ENCODE peak calls at places on chromosomes 1 and 21, in nine cellular contexts. One of them, this sample, is unnamed.

GRCh38 chr1:171984262-171984661 is 143.0 kb downstream of the DNM3 start:
- DNase-seq in fibroblast of lung: no peak
- DNase-seq in GM23248: peak; percentile 12
- DNase-seq in psoas muscle: peak; percentile 53
- DNase-seq in colonic mucosa: peak; percentile 30
- DNase-seq in IMR-90: no peak
- DNase-seq in aorta: no peak
- DNase-seq in MG63: peak; percentile 31
- DNase-seq in uterus: no peak
- DNase-seq in this sample: no peak

GRCh38 chr21:41573902-41574690 is 66.1 kb upstream of the TMPRSS2 start:
- DNase-seq in GM23248: no peak
- DNase-seq in IMR-90: no peak
- DNase-seq in aorta: no peak
- DNase-seq in MG63: no peak
- DNase-seq in uterus: no peak
- DNase-seq in fibroblast of lung: no peak
- DNase-seq in psoas muscle: no peak
- DNase-seq in colonic mucosa: peak; percentile 61
- DNase-seq in this sample: no peak

GRCh38 chr1:195740862-195741261 is 867.4 kb downstream of the KCNT2 start:
- DNase-seq in GM23248: peak; percentile 52
- DNase-seq in MG63: no peak
- DNase-seq in psoas muscle: no peak
- DNase-seq in colonic mucosa: no peak
- DNase-seq in fibroblast of lung: peak; percentile 48
- DNase-seq in aorta: no peak
- DNase-seq in IMR-90: peak; percentile 64
- DNase-seq in uterus: no peak
- DNase-seq in this sample: no peak

GRCh38 chr1:24389231-24389678 is 24.3 kb downstream of the STPG1 start:
- DNase-seq in uterus: no peak
- DNase-seq in fibroblast of lung: no peak
- DNase-seq in aorta: no peak
- DNase-seq in colonic mucosa: peak; percentile 55
- DNase-seq in IMR-90: no peak
- DNase-seq in psoas muscle: no peak
- DNase-seq in GM23248: no peak
- DNase-seq in MG63: no peak
- DNase-seq in this sample: no peak

GRCh38 chr1:184483101-184483813 is 96.4 kb downstream of the C1orf21 start:
- DNase-seq in MG63: peak; percentile 63
- DNase-seq in uterus: peak; percentile 78
- DNase-seq in fibroblast of lung: peak; percentile 60
- DNase-seq in IMR-90: peak; percentile 83
- DNase-seq in aorta: no peak
- DNase-seq in GM23248: peak; percentile 68
- DNase-seq in colonic mucosa: no peak
- DNase-seq in psoas muscle: peak; percentile 68
- DNase-seq in this sample: peak; percentile 27

GRCh38 chr1:5830771-5831599 is 161.2 kb downstream of the NPHP4 start:
- DNase-seq in colonic mucosa: no peak
- DNase-seq in IMR-90: no peak
- DNase-seq in psoas muscle: no peak
- DNase-seq in fibroblast of lung: no peak
- DNase-seq in MG63: no peak
- DNase-seq in aorta: no peak
- DNase-seq in GM23248: no peak
- DNase-seq in uterus: no peak
- DNase-seq in this sample: no peak

GRCh38 chr1:110645172-110645571 is 29.6 kb downstream of the KCNA3 start:
- DNase-seq in colonic mucosa: no peak
- DNase-seq in psoas muscle: no peak
- DNase-seq in fibroblast of lung: no peak
- DNase-seq in aorta: no peak
- DNase-seq in GM23248: no peak
- DNase-seq in IMR-90: no peak
- DNase-seq in uterus: no peak
- DNase-seq in MG63: no peak
- DNase-seq in this sample: no peak

GRCh38 chr1:6302568-6302967 is 41.7 kb upstream of the GPR153 start:
- DNase-seq in aorta: no peak
- DNase-seq in psoas muscle: no peak
- DNase-seq in colonic mucosa: no peak
- DNase-seq in MG63: no peak
- DNase-seq in IMR-90: no peak
- DNase-seq in fibroblast of lung: no peak
- DNase-seq in uterus: no peak
- DNase-seq in GM23248: no peak
- DNase-seq in this sample: peak; percentile 17

GRCh38 chr1:100438789-100439188 is 86.5 kb downstream of the CDC14A start:
- DNase-seq in colonic mucosa: no peak
- DNase-seq in aorta: no peak
- DNase-seq in fibroblast of lung: no peak
- DNase-seq in uterus: no peak
- DNase-seq in IMR-90: no peak
- DNase-seq in MG63: no peak
- DNase-seq in psoas muscle: no peak
- DNase-seq in GM23248: no peak
- DNase-seq in this sample: no peak

GRCh38 chr1:221268295-221268694 is 389.1 kb downstream of the HLX start:
- DNase-seq in IMR-90: peak; percentile 92
- DNase-seq in GM23248: peak; percentile 93
- DNase-seq in colonic mucosa: no peak
- DNase-seq in aorta: no peak
- DNase-seq in MG63: peak; percentile 78
- DNase-seq in uterus: no peak
- DNase-seq in fibroblast of lung: peak; percentile 92
- DNase-seq in psoas muscle: no peak
- DNase-seq in this sample: peak; percentile 18

GRCh38 chr1:31407029-31407626 is 5.9 kb upstream of the SERINC2 start:
- DNase-seq in aorta: no peak
- DNase-seq in MG63: no peak
- DNase-seq in IMR-90: no peak
- DNase-seq in uterus: no peak
- DNase-seq in colonic mucosa: no peak
- DNase-seq in fibroblast of lung: no peak
- DNase-seq in GM23248: no peak
- DNase-seq in psoas muscle: no peak
- DNase-seq in this sample: no peak

GRCh38 chr1:1491601-1492000 is 20.0 kb downstream of the ATAD3B start:
- DNase-seq in colonic mucosa: no peak
- DNase-seq in psoas muscle: no peak
- DNase-seq in GM23248: no peak
- DNase-seq in fibroblast of lung: no peak
- DNase-seq in MG63: no peak
- DNase-seq in aorta: no peak
- DNase-seq in IMR-90: no peak
- DNase-seq in uterus: no peak
- DNase-seq in this sample: no peak

GRCh38 chr1:1487701-1488100 is 16.1 kb downstream of the ATAD3B start:
- DNase-seq in GM23248: no peak
- DNase-seq in uterus: no peak
- DNase-seq in psoas muscle: no peak
- DNase-seq in colonic mucosa: no peak
- DNase-seq in IMR-90: no peak
- DNase-seq in aorta: no peak
- DNase-seq in MG63: no peak
- DNase-seq in fibroblast of lung: no peak
- DNase-seq in this sample: no peak

GRCh38 chr1:1490633-1491230 is 19.2 kb downstream of the ATAD3B start:
- DNase-seq in IMR-90: no peak
- DNase-seq in uterus: no peak
- DNase-seq in aorta: no peak
- DNase-seq in colonic mucosa: no peak
- DNase-seq in psoas muscle: no peak
- DNase-seq in MG63: no peak
- DNase-seq in GM23248: no peak
- DNase-seq in fibroblast of lung: no peak
- DNase-seq in this sample: no peak

GRCh38 chr1:1489231-1489630 is 17.7 kb downstream of the ATAD3B start:
- DNase-seq in uterus: no peak
- DNase-seq in psoas muscle: no peak
- DNase-seq in fibroblast of lung: no peak
- DNase-seq in aorta: no peak
- DNase-seq in IMR-90: no peak
- DNase-seq in MG63: no peak
- DNase-seq in GM23248: no peak
- DNase-seq in colonic mucosa: no peak
- DNase-seq in this sample: no peak

DNA sequence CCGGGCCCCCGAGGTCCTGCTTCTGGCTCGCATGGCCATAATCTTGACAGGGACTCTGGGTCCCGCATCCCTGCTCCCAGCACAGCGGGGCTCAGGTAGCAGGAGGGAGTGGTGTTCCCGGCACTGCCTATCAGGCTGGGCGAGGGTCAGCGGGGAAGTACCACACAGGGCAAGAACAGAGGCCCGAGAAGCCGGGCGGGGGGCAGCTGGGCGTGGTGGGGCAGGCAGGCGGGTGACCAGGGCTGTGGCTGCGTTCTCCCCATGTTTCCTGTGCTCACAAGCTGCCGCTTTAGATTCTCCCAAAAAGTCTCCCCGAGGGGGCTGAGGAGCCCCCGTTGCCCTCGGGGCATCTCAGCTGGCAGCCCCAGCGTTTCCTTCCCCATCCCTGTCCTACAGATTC is 18.3 kb downstream of the ATAD3B start:
- DNase-seq in GM23248: no peak
- DNase-seq in IMR-90: no peak
- DNase-seq in psoas muscle: no peak
- DNase-seq in fibroblast of lung: no peak
- DNase-seq in MG63: no peak
- DNase-seq in aorta: no peak
- DNase-seq in uterus: no peak
- DNase-seq in colonic mucosa: no peak
- DNase-seq in this sample: no peak
- H3K36me3 ChIP-seq in GM23248: peaks cover 40% of the 10 kb centered on the region
- H3K36me3 ChIP-seq in IMR-90: peaks cover 55% of the 10 kb centered on the region
- H3K36me3 ChIP-seq in psoas muscle: peaks cover 7% of the 10 kb centered on the region
- H3K36me3 ChIP-seq in fibroblast of lung: peaks cover 19% of the 10 kb centered on the region
- H3K36me3 ChIP-seq in MG63: peaks cover 79% of the 10 kb centered on the region
- H3K36me3 ChIP-seq in aorta: peaks cover 14% of the 10 kb centered on the region
- H3K36me3 ChIP-seq in uterus: no peaks in the 10 kb centered on the region
- H3K36me3 ChIP-seq in colonic mucosa: peaks cover 8% of the 10 kb centered on the region
- H3K36me3 ChIP-seq in this sample: peaks cover 33% of the 10 kb centered on the region

GRCh38 chr21:44947930-44948331 is 8.1 kb downstream of the SLX9 start:
- DNase-seq in fibroblast of lung: no peak
- DNase-seq in aorta: peak; percentile 82
- DNase-seq in GM23248: no peak
- DNase-seq in colonic mucosa: no peak
- DNase-seq in IMR-90: no peak
- DNase-seq in uterus: peak; percentile 34
- DNase-seq in psoas muscle: peak; percentile 97
- DNase-seq in MG63: no peak
- DNase-seq in this sample: no peak
- H3K4me3 ChIP-seq in fibroblast of lung: no peak overlapping the region
- H3K4me3 ChIP-seq in aorta: no peak overlapping the region
- H3K4me3 ChIP-seq in GM23248: no peak overlapping the region
- H3K4me3 ChIP-seq in colonic mucosa: no peak overlapping the region
- H3K4me3 ChIP-seq in IMR-90: no peak overlapping the region
- H3K4me3 ChIP-seq in uterus: no peak overlapping the region
- H3K4me3 ChIP-seq in psoas muscle: peak overlapping the region; percentile 53
- H3K4me3 ChIP-seq in MG63: no peak overlapping the region
- H3K4me3 ChIP-seq in this sample: no peak overlapping the region

GRCh38 chr1:88609051-88609450 is 75.0 kb upstream of the PKN2 start:
- DNase-seq in fibroblast of lung: no peak
- DNase-seq in uterus: no peak
- DNase-seq in aorta: no peak
- DNase-seq in MG63: no peak
- DNase-seq in psoas muscle: no peak
- DNase-seq in GM23248: peak; percentile 9
- DNase-seq in colonic mucosa: no peak
- DNase-seq in IMR-90: no peak
- DNase-seq in this sample: no peak
- H3K36me3 ChIP-seq in fibroblast of lung: no peaks in the 10 kb centered on the region
- H3K36me3 ChIP-seq in uterus: no peaks in the 10 kb centered on the region
- H3K36me3 ChIP-seq in aorta: no peaks in the 10 kb centered on the region
- H3K36me3 ChIP-seq in MG63: no peaks in the 10 kb centered on the region
- H3K36me3 ChIP-seq in psoas muscle: no peaks in the 10 kb centered on the region
- H3K36me3 ChIP-seq in GM23248: no peaks in the 10 kb centered on the region
- H3K36me3 ChIP-seq in colonic mucosa: no peaks in the 10 kb centered on the region
- H3K36me3 ChIP-seq in IMR-90: no peaks in the 10 kb centered on the region
- H3K36me3 ChIP-seq in this sample: no peaks in the 10 kb centered on the region

DNA sequence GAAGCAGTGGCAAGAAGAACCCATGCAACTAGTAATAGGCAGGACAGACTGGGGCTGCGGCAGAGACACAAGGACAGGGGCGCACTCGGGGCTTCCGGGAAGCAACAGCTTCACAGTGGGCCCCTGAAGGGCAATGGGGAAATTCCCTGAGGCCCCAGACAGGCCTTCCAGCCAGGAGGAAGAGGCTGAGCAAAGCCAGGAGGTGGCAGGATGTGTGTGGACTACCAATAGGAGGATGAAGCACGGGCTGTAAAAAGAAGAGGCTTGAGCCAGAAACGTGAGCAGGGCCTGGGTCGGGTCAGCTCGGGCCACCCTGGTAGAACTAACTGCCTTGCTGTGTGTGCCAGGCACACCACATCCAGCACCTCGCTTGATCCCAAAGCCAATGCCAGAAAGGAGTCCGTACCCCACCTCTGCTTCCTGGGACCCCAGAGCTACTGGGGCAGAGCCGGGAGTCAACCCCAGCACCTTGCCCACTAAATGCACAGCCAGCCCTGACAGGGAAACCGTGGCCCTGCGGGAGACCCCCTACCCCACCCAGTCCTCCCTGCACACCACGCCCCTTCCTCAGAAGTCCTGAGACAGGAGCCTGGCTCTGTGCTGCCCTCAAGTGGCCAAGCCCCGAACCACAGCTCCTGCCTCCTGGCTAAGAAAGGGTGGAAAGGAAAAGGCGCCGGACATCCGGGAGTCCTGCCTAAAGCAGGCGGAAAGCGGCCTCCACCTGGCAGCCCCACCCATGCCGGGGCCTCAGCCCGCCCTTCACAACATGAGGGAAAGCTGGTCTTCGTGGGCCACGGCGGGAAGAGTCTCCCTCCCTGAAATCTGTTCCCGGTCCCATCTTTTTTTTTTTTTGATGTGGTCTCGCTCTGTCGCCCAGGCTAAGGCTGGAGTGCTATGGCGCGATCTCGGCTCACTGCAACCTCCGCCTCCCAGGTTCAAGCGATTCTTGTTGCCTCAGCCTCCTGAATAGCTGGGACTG is 33.7 kb downstream of the TTC39A start:
- DNase-seq in fibroblast of lung: peak; percentile 65
- DNase-seq in GM23248: peak; percentile 78
- DNase-seq in IMR-90: peak; percentile 62
- DNase-seq in uterus: peak; percentile 83
- DNase-seq in aorta: peak; percentile 95
- DNase-seq in colonic mucosa: peak; percentile 92
- DNase-seq in psoas muscle: peak; percentile 91
- DNase-seq in MG63: peak; percentile 83
- DNase-seq in this sample: peak; percentile 68
- H3K4me3 ChIP-seq in fibroblast of lung: no peak overlapping the region
- H3K4me3 ChIP-seq in GM23248: peak overlapping the region; percentile 69
- H3K4me3 ChIP-seq in IMR-90: peak overlapping the region; percentile 11
- H3K4me3 ChIP-seq in uterus: peak overlapping the region; percentile 35
- H3K4me3 ChIP-seq in aorta: peak overlapping the region; percentile 63
- H3K4me3 ChIP-seq in colonic mucosa: peak overlapping the region; percentile 5
- H3K4me3 ChIP-seq in psoas muscle: peak overlapping the region; percentile 59
- H3K4me3 ChIP-seq in MG63: peak overlapping the region; percentile 22
- H3K4me3 ChIP-seq in this sample: peak overlapping the region; percentile 33

GRCh38 chr1:248857201-248857600 is 1.7 kb downstream of the ZNF692 start:
- DNase-seq in GM23248: no peak
- DNase-seq in psoas muscle: no peak
- DNase-seq in colonic mucosa: no peak
- DNase-seq in aorta: no peak
- DNase-seq in IMR-90: no peak
- DNase-seq in uterus: no peak
- DNase-seq in MG63: no peak
- DNase-seq in fibroblast of lung: no peak
- DNase-seq in this sample: no peak
- H3K36me3 ChIP-seq in GM23248: no peaks in the 10 kb centered on the region
- H3K36me3 ChIP-seq in psoas muscle: no peaks in the 10 kb centered on the region
- H3K36me3 ChIP-seq in colonic mucosa: no peaks in the 10 kb centered on the region
- H3K36me3 ChIP-seq in aorta: no peaks in the 10 kb centered on the region
- H3K36me3 ChIP-seq in IMR-90: peaks cover 18% of the 10 kb centered on the region
- H3K36me3 ChIP-seq in uterus: no peaks in the 10 kb centered on the region
- H3K36me3 ChIP-seq in MG63: peaks cover 55% of the 10 kb centered on the region
- H3K36me3 ChIP-seq in fibroblast of lung: peaks cover 12% of the 10 kb centered on the region
- H3K36me3 ChIP-seq in this sample: peaks cover 22% of the 10 kb centered on the region